ENCODE peak calls at places on chromosome 1, in four cellular contexts. N is H7, W is NT2/D1, P is dorsolateral prefrontal cortex. E is an unnamed sample.
A peak's percentile ranks its signal among the peaks of the same experiment; 100 is the strongest.

GRCh38 chr1:31910933-31911332 is 27.2 kb downstream of the PTP4A2 start:
- DNase-seq in N (no peak), W (no peak), P (no peak), E (no peak)

GRCh38 chr1:207801819-207802218 is 50.0 kb downstream of the CD46 start:
- DNase-seq in N (no peak), W (no peak), P (no peak), E (no peak)

GRCh38 chr1:109610609-109611307 is 8.7 kb downstream of the GNAT2 start:
- DNase-seq in N (no peak), W (peak; percentile 71), P (no peak), E (no peak)

GRCh38 chr1:9289724-9290493 is 2.8 kb upstream of the SPSB1 start:
- DNase-seq in N (no peak), W (no peak), P (no peak), E (no peak)

GRCh38 chr1:6870571-6870970 is 85.3 kb downstream of the CAMTA1 start:
- DNase-seq in N (no peak), W (no peak), P (no peak), E (no peak)

GRCh38 chr1:172287207-172287606 is 133.3 kb upstream of the C1orf105 start:
- DNase-seq in N (no peak), W (no peak), P (no peak), E (no peak)

GRCh38 chr1:17875882-17876280 is 120.7 kb downstream of the ACTL8 start:
- DNase-seq in N (no peak), W (no peak), P (no peak), E (no peak)

GRCh38 chr1:155499953-155500621 is 62.5 kb downstream of the ASH1L start:
- DNase-seq in N (no peak), W (peak; percentile 57), P (no peak), E (no peak)

GRCh38 chr1:181100015-181100905 is 11.8 kb downstream of the IER5 start:
- DNase-seq in N (no peak), W (no peak), P (no peak), E (no peak)

GRCh38 chr1:24714859-24715520 is 30.3 kb upstream of the CLIC4 start:
- DNase-seq in N (no peak), W (no peak), P (peak; percentile 86), E (no peak)

GRCh38 chr1:228937851-228938247 is 202.6 kb downstream of the RHOU start:
- DNase-seq in N (no peak), W (no peak), P (no peak), E (no peak)

GRCh38 chr1:84245566-84245965 is 55.9 kb upstream of the SAMD13 start:
- DNase-seq in N (no peak), W (no peak), P (no peak), E (no peak)

GRCh38 chr1:240312872-240313271 is 221.2 kb downstream of the FMN2 start:
- DNase-seq in N (no peak), W (no peak), P (no peak), E (peak; percentile 74)

GRCh38 chr1:32337855-32338636 is 2.0 kb upstream of the MARCKSL1 start:
- DNase-seq in N (peak; percentile 50), W (no peak), P (peak; percentile 88), E (no peak)

GRCh38 chr1:150152772-150153461 is 3.2 kb downstream of the PLEKHO1 start:
- DNase-seq in N (no peak), W (no peak), P (no peak), E (no peak)

GRCh38 chr1:59554011-59554673 is 257.2 kb downstream of the FGGY start:
- DNase-seq in N (no peak), W (no peak), P (no peak), E (no peak)

GRCh38 chr1:52402860-52403240 is 1.4 kb downstream of the ORC1 start:
- DNase-seq in N (no peak), W (no peak), P (no peak), E (no peak)
- H3K4me3 ChIP-seq in N (no peak overlapping the region), W (peak overlapping the region; percentile 97), P (no peak overlapping the region), E (no peak overlapping the region)

GRCh38 chr1:182589520-182589919 is 464 bp upstream of the RNASEL start:
- DNase-seq in N (no peak), W (no peak), P (no peak), E (no peak)
- H3K4me3 ChIP-seq in N (no peak overlapping the region), W (no peak overlapping the region), P (peak overlapping the region; percentile 98), E (no peak overlapping the region)

DNA sequence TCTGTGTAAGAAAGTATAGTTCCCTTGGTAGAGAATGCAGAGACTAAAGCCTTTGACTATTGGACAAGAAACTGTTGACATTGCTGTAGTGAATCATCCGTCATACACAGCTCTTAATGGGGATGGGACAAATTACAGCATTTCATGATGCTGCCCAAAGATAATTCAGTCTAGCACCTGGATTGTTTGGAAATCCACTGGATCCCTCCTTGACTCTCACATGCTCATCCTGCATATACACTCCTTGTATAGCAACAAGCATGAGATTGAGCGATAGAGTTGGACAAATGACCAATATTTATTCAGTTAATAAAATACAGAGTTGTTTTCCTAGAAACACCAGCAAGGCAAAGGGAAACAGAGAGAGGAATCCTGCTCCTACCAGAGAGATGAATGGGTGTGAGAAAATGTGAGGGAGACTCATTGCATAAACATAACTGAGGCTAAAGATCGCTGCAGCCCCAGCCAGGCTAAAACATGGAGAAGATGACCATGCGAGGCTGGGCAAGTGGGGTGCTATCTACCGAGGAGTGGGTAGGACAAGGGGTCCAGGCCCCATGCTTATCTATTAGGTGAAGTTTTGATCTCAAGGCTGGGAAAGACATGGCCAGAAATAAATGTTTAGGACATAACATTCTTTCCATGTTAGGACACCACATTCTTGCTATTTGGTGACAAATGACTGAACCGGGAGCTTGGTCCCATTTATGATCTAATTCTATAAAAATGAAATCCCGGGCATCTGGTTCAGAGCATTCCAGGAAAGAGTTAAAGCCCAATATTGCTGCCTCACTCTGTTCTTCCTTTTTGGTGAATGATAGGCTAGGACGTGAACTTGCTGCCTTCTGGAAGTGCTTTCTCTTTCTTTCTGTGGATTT is 153.2 kb downstream of the TGFB2 start:
- DNase-seq in N (no peak), W (no peak), P (no peak), E (peak; percentile 45)
- H3K4me3 ChIP-seq in N (no peak overlapping the region), W (no peak overlapping the region), P (no peak overlapping the region), E (peak overlapping the region; percentile 10)

GRCh38 chr1:8025671-8026144 is 401 bp downstream of the ERRFI1 start:
- DNase-seq in N (no peak), W (no peak), P (peak; percentile 58), E (no peak)
- H3K4me3 ChIP-seq in N (peak overlapping the region; percentile 79), W (peak overlapping the region; percentile 86), P (peak overlapping the region; percentile 88), E (peak overlapping the region; percentile 68)

DNA sequence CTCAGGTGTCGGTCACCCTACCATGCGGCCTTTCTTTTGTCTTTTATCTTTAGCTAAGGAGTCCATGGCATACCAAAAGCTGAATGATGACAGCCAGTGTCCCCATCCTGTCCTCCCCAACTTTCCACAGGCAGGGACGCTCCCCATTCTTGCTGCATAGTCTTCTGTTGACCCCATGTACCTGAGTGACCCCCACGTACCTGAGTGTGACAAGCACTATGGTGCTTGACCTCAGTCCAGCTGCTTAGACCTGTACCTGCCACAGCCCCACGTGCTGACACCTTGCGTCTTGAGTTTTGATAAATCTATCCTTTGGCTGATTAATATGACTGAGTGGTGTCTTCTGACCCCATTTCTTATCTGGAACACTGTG is 26.9 kb downstream of the SKI start:
- DNase-seq in N (no peak), W (no peak), P (no peak), E (no peak)
- H3K4me3 ChIP-seq in N (no peak overlapping the region), W (no peak overlapping the region), P (no peak overlapping the region), E (no peak overlapping the region)

E was measured in BJ.